ENCODE peak calls at places on chromosomes 11 and 22, in seven cellular contexts. One of them, this sample, is unnamed. For H3K27me3, the result is how much of the 10 kb centered on the place peaks cover.

GRCh38 chr22:40388231-40388630 is 17.8 kb downstream of the SGSM3 start:
- DNase-seq in brain microvascular endothelial cell: no peak
- DNase-seq in WERI-Rb-1: no peak
- DNase-seq in cardiac muscle cell: no peak
- DNase-seq in pancreas: no peak
- DNase-seq in SK-N-SH: no peak
- DNase-seq in right atrium auricular region: no peak
- DNase-seq in this sample: no peak

GRCh38 chr11:63667993-63668392 is 3.2 kb downstream of the ATL3 start:
- DNase-seq in brain microvascular endothelial cell: peak
- DNase-seq in WERI-Rb-1: no peak
- DNase-seq in cardiac muscle cell: peak
- DNase-seq in pancreas: no peak
- DNase-seq in SK-N-SH: no peak
- DNase-seq in right atrium auricular region: peak
- DNase-seq in this sample: no peak

GRCh38 chr11:47062736-47063135 is 113.9 kb downstream of the ARFGAP2 start:
- DNase-seq in brain microvascular endothelial cell: no peak
- DNase-seq in WERI-Rb-1: no peak
- DNase-seq in cardiac muscle cell: no peak
- DNase-seq in pancreas: no peak
- DNase-seq in SK-N-SH: no peak
- DNase-seq in right atrium auricular region: no peak
- DNase-seq in this sample: no peak

GRCh38 chr22:41469218-41469851 is 418 bp downstream of the ACO2 start:
- DNase-seq in brain microvascular endothelial cell: no peak
- DNase-seq in WERI-Rb-1: peak
- DNase-seq in cardiac muscle cell: peak
- DNase-seq in pancreas: no peak
- DNase-seq in SK-N-SH: no peak
- DNase-seq in right atrium auricular region: no peak
- DNase-seq in this sample: peak

GRCh38 chr22:50247748-50248147 is 2.9 kb upstream of the TUBGCP6 start:
- DNase-seq in brain microvascular endothelial cell: peak
- DNase-seq in WERI-Rb-1: no peak
- DNase-seq in cardiac muscle cell: peak
- DNase-seq in pancreas: no peak
- DNase-seq in SK-N-SH: peak
- DNase-seq in right atrium auricular region: no peak
- DNase-seq in this sample: peak

GRCh38 chr22:24827305-24827704 is 21.3 kb downstream of the SGSM1 start:
- DNase-seq in brain microvascular endothelial cell: no peak
- DNase-seq in WERI-Rb-1: no peak
- DNase-seq in cardiac muscle cell: no peak
- DNase-seq in pancreas: peak
- DNase-seq in SK-N-SH: no peak
- DNase-seq in right atrium auricular region: no peak
- DNase-seq in this sample: no peak

GRCh38 chr11:77557553-77557952 is 32.2 kb upstream of the AQP11 start:
- DNase-seq in brain microvascular endothelial cell: peak
- DNase-seq in WERI-Rb-1: peak
- DNase-seq in cardiac muscle cell: peak
- DNase-seq in pancreas: no peak
- DNase-seq in SK-N-SH: peak
- DNase-seq in right atrium auricular region: no peak
- DNase-seq in this sample: no peak

GRCh38 chr11:117657801-117658200 is 139.2 kb downstream of the DSCAML1 start:
- DNase-seq in brain microvascular endothelial cell: no peak
- DNase-seq in WERI-Rb-1: no peak
- DNase-seq in cardiac muscle cell: no peak
- DNase-seq in pancreas: peak
- DNase-seq in SK-N-SH: no peak
- DNase-seq in right atrium auricular region: no peak
- DNase-seq in this sample: no peak

GRCh38 chr22:17784776-17785175 is 10.5 kb upstream of the BID start:
- DNase-seq in brain microvascular endothelial cell: no peak
- DNase-seq in WERI-Rb-1: no peak
- DNase-seq in cardiac muscle cell: no peak
- DNase-seq in pancreas: no peak
- DNase-seq in SK-N-SH: no peak
- DNase-seq in right atrium auricular region: no peak
- DNase-seq in this sample: no peak

GRCh38 chr11:100329352-100329751 is 357.7 kb upstream of the ARHGAP42 start:
- DNase-seq in brain microvascular endothelial cell: no peak
- DNase-seq in WERI-Rb-1: no peak
- DNase-seq in cardiac muscle cell: no peak
- DNase-seq in pancreas: no peak
- DNase-seq in SK-N-SH: no peak
- DNase-seq in right atrium auricular region: no peak
- DNase-seq in this sample: no peak

GRCh38 chr22:50674606-50675552 is 2.3 kb downstream of the SHANK3 start:
- DNase-seq in brain microvascular endothelial cell: no peak
- DNase-seq in WERI-Rb-1: peak
- DNase-seq in cardiac muscle cell: peak
- DNase-seq in pancreas: peak
- DNase-seq in SK-N-SH: peak
- DNase-seq in right atrium auricular region: peak
- DNase-seq in this sample: no peak

GRCh38 chr22:48438791-48439559 is 1388.7 kb downstream of the BRD1 start:
- DNase-seq in brain microvascular endothelial cell: no peak
- DNase-seq in WERI-Rb-1: no peak
- DNase-seq in cardiac muscle cell: no peak
- DNase-seq in pancreas: no peak
- DNase-seq in SK-N-SH: no peak
- DNase-seq in right atrium auricular region: no peak
- DNase-seq in this sample: no peak

GRCh38 chr11:128437137-128437536 is 150.2 kb downstream of the ETS1 start:
- DNase-seq in brain microvascular endothelial cell: peak
- DNase-seq in WERI-Rb-1: no peak
- DNase-seq in cardiac muscle cell: peak
- DNase-seq in pancreas: no peak
- DNase-seq in SK-N-SH: no peak
- DNase-seq in right atrium auricular region: no peak
- DNase-seq in this sample: no peak

GRCh38 chr11:128480665-128481064 is 106.7 kb downstream of the ETS1 start:
- DNase-seq in brain microvascular endothelial cell: no peak
- DNase-seq in WERI-Rb-1: no peak
- DNase-seq in cardiac muscle cell: no peak
- DNase-seq in pancreas: no peak
- DNase-seq in SK-N-SH: no peak
- DNase-seq in right atrium auricular region: no peak
- DNase-seq in this sample: no peak

GRCh38 chr22:26401726-26402125 is 27.3 kb upstream of the ASPHD2 start:
- DNase-seq in brain microvascular endothelial cell: no peak
- DNase-seq in WERI-Rb-1: no peak
- DNase-seq in cardiac muscle cell: no peak
- DNase-seq in pancreas: no peak
- DNase-seq in SK-N-SH: no peak
- DNase-seq in right atrium auricular region: no peak
- DNase-seq in this sample: no peak

GRCh38 chr11:41461057-41461681 is 1.7 kb upstream of the LRRC4C start:
- DNase-seq in brain microvascular endothelial cell: no peak
- DNase-seq in WERI-Rb-1: no peak
- DNase-seq in cardiac muscle cell: peak
- DNase-seq in pancreas: no peak
- DNase-seq in SK-N-SH: no peak
- DNase-seq in right atrium auricular region: no peak
- DNase-seq in this sample: no peak

GRCh38 chr11:24585192-24585591 is 88.3 kb downstream of the LUZP2 start:
- DNase-seq in brain microvascular endothelial cell: no peak
- DNase-seq in WERI-Rb-1: no peak
- DNase-seq in cardiac muscle cell: peak
- DNase-seq in pancreas: no peak
- DNase-seq in SK-N-SH: no peak
- DNase-seq in right atrium auricular region: no peak
- DNase-seq in this sample: no peak

GRCh38 chr11:69649576-69649900 is 8.6 kb downstream of the CCND1 start:
- DNase-seq in brain microvascular endothelial cell: no peak
- DNase-seq in WERI-Rb-1: no peak
- DNase-seq in cardiac muscle cell: no peak
- DNase-seq in pancreas: peak
- DNase-seq in SK-N-SH: no peak
- DNase-seq in right atrium auricular region: no peak
- DNase-seq in this sample: no peak

GRCh38 chr22:50420015-50420414 is 54.8 kb downstream of the SBF1 start:
- DNase-seq in brain microvascular endothelial cell: no peak
- DNase-seq in WERI-Rb-1: no peak
- DNase-seq in cardiac muscle cell: no peak
- DNase-seq in pancreas: no peak
- DNase-seq in SK-N-SH: no peak
- DNase-seq in right atrium auricular region: no peak
- DNase-seq in this sample: no peak

DNA sequence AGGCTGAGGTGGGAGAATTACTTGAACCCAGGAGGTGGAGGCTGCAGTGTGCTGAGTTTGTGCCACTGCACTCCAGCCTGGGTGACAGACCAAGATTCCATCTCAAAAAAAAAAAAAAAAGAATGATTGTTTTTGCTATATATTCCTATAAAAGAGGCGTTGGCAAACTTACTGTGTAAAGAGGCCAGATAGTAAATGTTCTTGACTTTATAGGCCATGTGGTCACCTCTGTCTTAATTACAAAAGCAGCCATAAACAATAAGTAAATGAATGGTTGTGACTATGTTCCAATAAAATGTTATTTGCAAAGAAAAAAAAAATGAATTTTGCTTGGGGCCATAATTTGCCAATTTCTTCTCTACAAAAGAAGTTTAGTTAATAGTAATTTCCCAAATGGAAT is 12.3 kb downstream of the ATM start:
- DNase-seq in brain microvascular endothelial cell: no peak
- DNase-seq in WERI-Rb-1: no peak
- DNase-seq in cardiac muscle cell: no peak
- DNase-seq in pancreas: no peak
- DNase-seq in SK-N-SH: no peak
- DNase-seq in right atrium auricular region: no peak
- DNase-seq in this sample: no peak
- TF ChIP-seq CTCF in brain microvascular endothelial cell: no peak
- TF ChIP-seq CTCF in WERI-Rb-1: no peak
- TF ChIP-seq CTCF in cardiac muscle cell: no peak
- TF ChIP-seq CTCF in pancreas: no peak
- TF ChIP-seq CTCF in SK-N-SH: no peak
- TF ChIP-seq CTCF in right atrium auricular region: no peak
- TF ChIP-seq CTCF in this sample: no peak

DNA sequence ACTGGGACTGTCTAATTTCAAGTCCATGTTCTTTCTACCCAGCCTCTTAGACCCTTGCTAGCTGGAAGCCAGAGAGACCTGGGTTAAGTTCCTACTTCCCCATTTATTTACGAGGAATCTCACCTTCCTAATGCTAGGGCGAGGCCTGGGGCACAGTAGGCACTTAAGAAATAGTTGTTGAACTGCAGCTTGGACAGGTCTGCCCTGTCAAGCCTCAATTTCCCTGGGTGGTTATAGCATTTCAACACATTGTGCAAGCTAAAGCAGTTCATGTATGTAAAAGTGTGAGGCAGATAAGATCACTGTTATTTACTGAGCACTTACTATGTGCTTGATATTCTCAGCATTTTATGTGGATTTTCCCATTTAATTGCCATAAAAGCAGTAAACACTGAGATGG is 12.1 kb downstream of the NAV2 start:
- DNase-seq in brain microvascular endothelial cell: no peak
- DNase-seq in WERI-Rb-1: no peak
- DNase-seq in cardiac muscle cell: no peak
- DNase-seq in pancreas: no peak
- DNase-seq in SK-N-SH: no peak
- DNase-seq in right atrium auricular region: no peak
- DNase-seq in this sample: no peak
- H3K27ac ChIP-seq in brain microvascular endothelial cell: no peak
- H3K27ac ChIP-seq in WERI-Rb-1: no peak
- H3K27ac ChIP-seq in cardiac muscle cell: no peak
- H3K27ac ChIP-seq in pancreas: no peak
- H3K27ac ChIP-seq in SK-N-SH: peak
- H3K27ac ChIP-seq in right atrium auricular region: peak
- H3K27ac ChIP-seq in this sample: no peak

DNA sequence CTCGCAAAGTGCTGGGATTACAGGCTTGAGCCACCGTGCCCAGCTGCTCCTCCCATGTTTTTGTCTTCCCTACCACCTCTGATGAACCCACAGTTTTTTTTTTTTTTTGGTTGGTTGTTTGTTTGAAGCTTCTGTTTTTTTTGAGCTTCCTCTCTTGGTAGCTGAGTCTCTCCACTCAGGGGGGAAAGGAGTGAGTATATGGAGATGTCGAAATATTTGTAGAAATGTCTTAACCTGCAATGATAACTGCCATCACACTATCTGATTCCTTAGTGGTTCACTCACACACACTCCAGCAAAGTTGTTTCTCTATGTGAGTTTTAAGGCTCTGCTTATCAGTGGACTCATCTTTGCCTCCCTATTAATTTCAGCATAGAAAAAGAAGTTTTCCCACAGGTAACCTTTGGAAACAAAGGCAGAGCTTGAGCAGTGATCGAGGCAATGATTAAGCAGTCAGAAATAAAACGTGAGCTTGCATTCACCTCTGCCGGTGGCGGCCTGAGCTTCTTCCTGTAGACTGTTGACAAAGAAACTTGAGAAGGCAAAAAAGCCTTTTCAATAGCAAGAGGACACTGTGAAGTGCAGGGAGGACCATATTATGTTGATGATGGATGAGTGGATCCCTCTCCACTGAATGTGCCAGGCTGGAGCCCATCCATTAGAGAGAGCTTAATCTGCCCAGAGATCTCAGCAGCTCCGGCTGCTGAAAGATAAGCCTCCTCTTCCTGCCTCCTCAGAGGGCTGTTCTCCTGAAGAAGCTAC is 29.0 kb upstream of the RASSF10 start:
- DNase-seq in brain microvascular endothelial cell: no peak
- DNase-seq in WERI-Rb-1: peak
- DNase-seq in cardiac muscle cell: no peak
- DNase-seq in pancreas: no peak
- DNase-seq in SK-N-SH: no peak
- DNase-seq in right atrium auricular region: no peak
- DNase-seq in this sample: no peak
- H3K27me3 ChIP-seq in brain microvascular endothelial cell: under half
- H3K27me3 ChIP-seq in WERI-Rb-1: half or more
- H3K27me3 ChIP-seq in cardiac muscle cell: under half
- H3K27me3 ChIP-seq in pancreas: under half
- H3K27me3 ChIP-seq in SK-N-SH: under half
- H3K27me3 ChIP-seq in right atrium auricular region: under half
- H3K27me3 ChIP-seq in this sample: under half

GRCh38 chr22:45340323-45340722 is 30.6 kb downstream of the FAM118A start:
- DNase-seq in brain microvascular endothelial cell: no peak
- DNase-seq in WERI-Rb-1: no peak
- DNase-seq in cardiac muscle cell: no peak
- DNase-seq in pancreas: no peak
- DNase-seq in SK-N-SH: no peak
- DNase-seq in right atrium auricular region: no peak
- DNase-seq in this sample: no peak

GRCh38 chr22:45344339-45344738 is 34.6 kb downstream of the FAM118A start:
- DNase-seq in brain microvascular endothelial cell: no peak
- DNase-seq in WERI-Rb-1: peak
- DNase-seq in cardiac muscle cell: peak
- DNase-seq in pancreas: no peak
- DNase-seq in SK-N-SH: no peak
- DNase-seq in right atrium auricular region: no peak
- DNase-seq in this sample: no peak

GRCh38 chr22:45338795-45339194 is 29.1 kb downstream of the FAM118A start:
- DNase-seq in brain microvascular endothelial cell: no peak
- DNase-seq in WERI-Rb-1: no peak
- DNase-seq in cardiac muscle cell: no peak
- DNase-seq in pancreas: no peak
- DNase-seq in SK-N-SH: no peak
- DNase-seq in right atrium auricular region: no peak
- DNase-seq in this sample: no peak

GRCh38 chr22:45343143-45343542 is 33.4 kb downstream of the FAM118A start:
- DNase-seq in brain microvascular endothelial cell: no peak
- DNase-seq in WERI-Rb-1: no peak
- DNase-seq in cardiac muscle cell: no peak
- DNase-seq in pancreas: no peak
- DNase-seq in SK-N-SH: no peak
- DNase-seq in right atrium auricular region: no peak
- DNase-seq in this sample: no peak

GRCh38 chr22:45341503-45341902 is 31.8 kb downstream of the FAM118A start:
- DNase-seq in brain microvascular endothelial cell: no peak
- DNase-seq in WERI-Rb-1: no peak
- DNase-seq in cardiac muscle cell: no peak
- DNase-seq in pancreas: no peak
- DNase-seq in SK-N-SH: no peak
- DNase-seq in right atrium auricular region: no peak
- DNase-seq in this sample: peak
- TF ChIP-seq CTCF in brain microvascular endothelial cell: no peak
- TF ChIP-seq CTCF in WERI-Rb-1: no peak
- TF ChIP-seq CTCF in cardiac muscle cell: no peak
- TF ChIP-seq CTCF in pancreas: no peak
- TF ChIP-seq CTCF in SK-N-SH: no peak
- TF ChIP-seq CTCF in right atrium auricular region: no peak
- TF ChIP-seq CTCF in this sample: no peak